ENCODE peak calls at places on chromosomes 5 and 9, in ten cellular contexts. C is astrocyte of the spinal cord, X is lower leg skin, T is left ventricle myocardium inferior, B is stomach, P is heart left ventricle, M is brain microvascular endothelial cell, N is dorsolateral prefrontal cortex, Y is GM12865, S is pancreas. L is an unnamed sample.

GRCh38 chr9:110025551-110026170 is 182.3 kb downstream of the C9orf152 start:
- DNase-seq in C (no peak), X (no peak), T (no peak), B (no peak), P (no peak), M (no peak), N (no peak), Y (no peak), S (no peak), L (no peak)

GRCh38 chr5:169632946-169633345 is 4.1 kb upstream of the DOCK2 start:
- DNase-seq in C (no peak), X (no peak), T (no peak), B (no peak), P (no peak), M (no peak), N (no peak), Y (no peak), S (no peak), L (no peak)

GRCh38 chr5:61082516-61083280 is 79.6 kb downstream of the SMIM15 start:
- DNase-seq in C (peak; percentile 11), X (no peak), T (no peak), B (no peak), P (no peak), M (no peak), N (no peak), Y (no peak), S (no peak), L (peak; percentile 49)

GRCh38 chr5:125117556-125117955 is 371.1 kb upstream of the ZNF608 start:
- DNase-seq in C (no peak), X (no peak), T (no peak), B (no peak), P (no peak), M (no peak), N (no peak), Y (no peak), S (no peak), L (peak; percentile 48)

GRCh38 chr5:126780165-126780827 is 3.4 kb downstream of the LMNB1 start:
- DNase-seq in C (peak; percentile 81), X (no peak), T (no peak), B (peak; percentile 38), P (no peak), M (peak; percentile 69), N (peak; percentile 49), Y (peak; percentile 82), S (peak; percentile 12), L (peak; percentile 83)

GRCh38 chr5:67731886-67732285 is 483.7 kb upstream of the PIK3R1 start:
- DNase-seq in C (no peak), X (no peak), T (no peak), B (no peak), P (no peak), M (no peak), N (no peak), Y (no peak), S (no peak), L (no peak)

GRCh38 chr9:138073808-138074207 is 196.2 kb downstream of the CACNA1B start:
- DNase-seq in C (no peak), X (peak; percentile 77), T (no peak), B (peak; percentile 16), P (peak; percentile 21), M (no peak), N (no peak), Y (no peak), S (no peak), L (no peak)

GRCh38 chr9:98302938-98303337 is 47.5 kb upstream of the TBC1D2 start:
- DNase-seq in C (no peak), X (no peak), T (no peak), B (no peak), P (no peak), M (no peak), N (no peak), Y (no peak), S (no peak), L (no peak)

GRCh38 chr9:111743275-111743674 is 51.5 kb downstream of the SHOC1 start:
- DNase-seq in C (peak; percentile 61), X (no peak), T (no peak), B (no peak), P (no peak), M (peak; percentile 45), N (no peak), Y (no peak), S (no peak), L (peak; percentile 79)

DNA sequence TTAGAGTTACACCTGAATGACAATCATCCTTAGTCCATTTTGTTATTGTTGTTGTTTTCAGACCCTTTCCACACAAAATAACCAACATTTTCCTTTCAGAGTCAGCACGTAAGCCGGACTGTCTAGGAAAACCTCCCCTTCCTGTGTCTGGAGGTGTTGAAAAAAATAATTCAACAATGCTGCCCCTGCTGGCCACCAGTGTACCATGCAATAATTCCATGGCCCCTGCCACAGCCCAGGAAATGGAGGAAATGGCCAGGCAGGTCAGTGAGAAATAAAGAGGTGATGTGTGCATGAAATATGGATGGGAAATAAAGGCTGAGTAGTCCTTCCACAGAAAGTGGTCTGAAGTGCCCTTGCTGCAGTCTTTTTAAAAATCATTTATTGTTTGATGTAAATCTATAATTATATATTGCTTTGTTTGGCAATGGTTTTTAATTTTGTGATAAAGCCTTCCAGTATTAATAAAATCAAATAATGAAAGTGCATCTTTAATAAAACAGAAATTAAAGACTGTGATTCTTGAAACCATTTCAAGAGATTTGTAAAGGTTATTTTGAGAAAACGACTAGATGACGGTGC is 152.8 kb upstream of the PAPPA start:
- DNase-seq in C (no peak), X (no peak), T (no peak), B (peak; percentile 26), P (no peak), M (no peak), N (no peak), Y (peak; percentile 11), S (no peak), L (no peak)
- TF ChIP-seq CTCF in C (peak; percentile 42), X (no peak), T (peak; percentile 57), B (no peak), P (peak; percentile 39), M (peak; percentile 68), N (peak; percentile 34), Y (peak; percentile 42), S (no peak), L (peak; percentile 50)

GRCh38 chr5:92330365-92330764 is 947.2 kb upstream of the ARRDC3 start:
- DNase-seq in C (no peak), X (no peak), T (no peak), B (no peak), P (no peak), M (no peak), N (no peak), Y (no peak), S (no peak), L (no peak)
- H3K4me3 ChIP-seq in C (no peak overlapping the region), X (no peak overlapping the region), T (peak overlapping the region; percentile 48), B (no peak overlapping the region), P (no peak overlapping the region), M (no peak overlapping the region), N (no peak overlapping the region), Y (no peak overlapping the region), S (no peak overlapping the region), L (no peak overlapping the region)

GRCh38 chr5:110496276-110496675 is 230.2 kb downstream of the TMEM232 start:
- DNase-seq in C (no peak), X (no peak), T (no peak), B (no peak), P (no peak), M (no peak), N (no peak), Y (no peak), S (no peak), L (no peak)
- TF ChIP-seq CTCF in C (no peak), X (no peak), T (no peak), B (no peak), P (no peak), M (no peak), N (no peak), Y (no peak), S (no peak), L (no peak)

DNA sequence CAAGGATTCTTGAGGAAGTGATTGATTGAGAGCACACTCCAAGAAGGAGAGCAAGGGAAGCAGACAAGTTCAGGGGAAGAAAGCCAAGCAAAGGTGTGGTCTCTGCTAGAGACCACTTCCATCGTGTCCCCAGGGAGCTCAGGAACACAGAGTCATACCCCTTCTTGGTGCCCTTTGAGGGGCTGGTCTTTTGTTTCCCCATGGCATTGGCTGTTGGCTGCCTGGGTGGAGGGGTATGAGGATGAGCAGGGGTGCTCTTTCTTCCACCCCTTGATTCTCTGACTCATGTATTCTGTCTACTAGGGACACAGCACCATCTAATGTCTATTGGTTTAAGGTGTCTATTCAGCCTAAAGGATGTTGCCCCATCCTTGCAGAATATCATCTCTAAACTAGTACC is 11.5 kb upstream of the SPOCK1 start:
- DNase-seq in C (no peak), X (no peak), T (no peak), B (no peak), P (no peak), M (no peak), N (no peak), Y (no peak), S (no peak), L (no peak)
- H3K4me3 ChIP-seq in C (no peak overlapping the region), X (no peak overlapping the region), T (no peak overlapping the region), B (no peak overlapping the region), P (no peak overlapping the region), M (no peak overlapping the region), N (no peak overlapping the region), Y (no peak overlapping the region), S (no peak overlapping the region), L (no peak overlapping the region)

GRCh38 chr9:94622087-94622486 is 17.2 kb downstream of the FBP1 start:
- DNase-seq in C (no peak), X (no peak), T (no peak), B (no peak), P (no peak), M (no peak), N (no peak), Y (no peak), S (no peak), L (no peak)

GRCh38 chr9:94627287-94627686 is 12.0 kb downstream of the FBP1 start:
- DNase-seq in C (no peak), X (no peak), T (no peak), B (no peak), P (no peak), M (no peak), N (no peak), Y (no peak), S (no peak), L (no peak)

GRCh38 chr9:94624621-94625020 is 14.7 kb downstream of the FBP1 start:
- DNase-seq in C (no peak), X (no peak), T (no peak), B (no peak), P (no peak), M (no peak), N (no peak), Y (no peak), S (no peak), L (no peak)

GRCh38 chr9:94625835-94626234 is 13.5 kb downstream of the FBP1 start:
- DNase-seq in C (no peak), X (no peak), T (no peak), B (no peak), P (no peak), M (no peak), N (no peak), Y (no peak), S (no peak), L (no peak)

GRCh38 chr9:94623253-94623652 is 16.1 kb downstream of the FBP1 start:
- DNase-seq in C (no peak), X (no peak), T (no peak), B (peak; percentile 70), P (no peak), M (no peak), N (no peak), Y (peak; percentile 57), S (peak; percentile 43), L (no peak)
- TF ChIP-seq CTCF in C (peak; percentile 19), X (no peak), T (peak; percentile 35), B (no peak), P (no peak), M (peak; percentile 58), N (no peak), Y (peak; percentile 57), S (no peak), L (peak; percentile 19)